ENCODE peak calls at places on chromosomes 7 and 10, in six cellular contexts. One of them, this sample, is unnamed.
A peak's percentile ranks its signal among the peaks of the same experiment; 100 is the strongest.

GRCh38 chr7:98276241-98276761 is 5.2 kb upstream of the BRI3 start:
- DNase-seq in IMR-90: peak; percentile 67
- DNase-seq in neuronal stem cell: no peak
- DNase-seq in trophoblast cell: no peak
- DNase-seq in H1: no peak
- DNase-seq in mesenchymal stem cell: peak; percentile 59
- DNase-seq in this sample: no peak

GRCh38 chr7:129607471-129608120 is 3.9 kb upstream of the NRF1 start:
- DNase-seq in IMR-90: no peak
- DNase-seq in neuronal stem cell: no peak
- DNase-seq in trophoblast cell: peak; percentile 84
- DNase-seq in H1: peak; percentile 78
- DNase-seq in mesenchymal stem cell: peak; percentile 32
- DNase-seq in this sample: peak; percentile 58

GRCh38 chr7:51007708-51008505 is 225.2 kb upstream of the GRB10 start:
- DNase-seq in IMR-90: no peak
- DNase-seq in neuronal stem cell: no peak
- DNase-seq in trophoblast cell: no peak
- DNase-seq in H1: peak; percentile 34
- DNase-seq in mesenchymal stem cell: no peak
- DNase-seq in this sample: no peak

GRCh38 chr7:89021741-89022140 is 226.2 kb upstream of the TEX47 start:
- DNase-seq in IMR-90: no peak
- DNase-seq in neuronal stem cell: no peak
- DNase-seq in trophoblast cell: no peak
- DNase-seq in H1: no peak
- DNase-seq in mesenchymal stem cell: no peak
- DNase-seq in this sample: no peak

GRCh38 chr10:100998183-100998990 is 1.2 kb upstream of the LZTS2 start:
- DNase-seq in IMR-90: peak; percentile 81
- DNase-seq in neuronal stem cell: no peak
- DNase-seq in trophoblast cell: peak; percentile 71
- DNase-seq in H1: peak; percentile 80
- DNase-seq in mesenchymal stem cell: peak; percentile 92
- DNase-seq in this sample: peak; percentile 80

GRCh38 chr7:137328389-137329120 is 15.0 kb downstream of the PTN start:
- DNase-seq in IMR-90: peak; percentile 53
- DNase-seq in neuronal stem cell: no peak
- DNase-seq in trophoblast cell: peak; percentile 54
- DNase-seq in H1: no peak
- DNase-seq in mesenchymal stem cell: peak; percentile 14
- DNase-seq in this sample: no peak

GRCh38 chr10:71596759-71597158 is 122.8 kb downstream of the C10orf105 start:
- DNase-seq in IMR-90: no peak
- DNase-seq in neuronal stem cell: no peak
- DNase-seq in trophoblast cell: no peak
- DNase-seq in H1: no peak
- DNase-seq in mesenchymal stem cell: no peak
- DNase-seq in this sample: no peak

GRCh38 chr10:71241114-71241898 is 28.9 kb downstream of the UNC5B start:
- DNase-seq in IMR-90: peak; percentile 50
- DNase-seq in neuronal stem cell: no peak
- DNase-seq in trophoblast cell: no peak
- DNase-seq in H1: no peak
- DNase-seq in mesenchymal stem cell: peak; percentile 74
- DNase-seq in this sample: no peak

GRCh38 chr10:75429159-75429827 is 2.1 kb upstream of the LRMDA start:
- DNase-seq in IMR-90: no peak
- DNase-seq in neuronal stem cell: no peak
- DNase-seq in trophoblast cell: no peak
- DNase-seq in H1: no peak
- DNase-seq in mesenchymal stem cell: no peak
- DNase-seq in this sample: no peak

GRCh38 chr7:38021892-38022291 is 101.5 kb downstream of the EPDR1 start:
- DNase-seq in IMR-90: no peak
- DNase-seq in neuronal stem cell: no peak
- DNase-seq in trophoblast cell: no peak
- DNase-seq in H1: no peak
- DNase-seq in mesenchymal stem cell: no peak
- DNase-seq in this sample: no peak

GRCh38 chr10:49414496-49414895 is 18.6 kb upstream of the DRGX start:
- DNase-seq in IMR-90: no peak
- DNase-seq in neuronal stem cell: no peak
- DNase-seq in trophoblast cell: no peak
- DNase-seq in H1: no peak
- DNase-seq in mesenchymal stem cell: no peak
- DNase-seq in this sample: no peak
- H4K91ac ChIP-seq in IMR-90: no peak overlapping the region
- H4K91ac ChIP-seq in neuronal stem cell: no peak overlapping the region
- H4K91ac ChIP-seq in trophoblast cell: no peak overlapping the region
- H4K91ac ChIP-seq in H1: no peak overlapping the region
- H4K91ac ChIP-seq in mesenchymal stem cell: no peak overlapping the region
- H4K91ac ChIP-seq in this sample: no peak overlapping the region

GRCh38 chr7:133021196-133021595 is 60.7 kb downstream of the CHCHD3 start:
- DNase-seq in IMR-90: no peak
- DNase-seq in neuronal stem cell: no peak
- DNase-seq in trophoblast cell: no peak
- DNase-seq in H1: no peak
- DNase-seq in mesenchymal stem cell: no peak
- DNase-seq in this sample: no peak

GRCh38 chr7:133019590-133019989 is 62.3 kb downstream of the CHCHD3 start:
- DNase-seq in IMR-90: no peak
- DNase-seq in neuronal stem cell: no peak
- DNase-seq in trophoblast cell: no peak
- DNase-seq in H1: no peak
- DNase-seq in mesenchymal stem cell: no peak
- DNase-seq in this sample: no peak

GRCh38 chr7:133016629-133017028 is 65.3 kb downstream of the CHCHD3 start:
- DNase-seq in IMR-90: no peak
- DNase-seq in neuronal stem cell: no peak
- DNase-seq in trophoblast cell: no peak
- DNase-seq in H1: no peak
- DNase-seq in mesenchymal stem cell: no peak
- DNase-seq in this sample: no peak

GRCh38 chr7:133023370-133024075 is 58.4 kb downstream of the CHCHD3 start:
- DNase-seq in IMR-90: no peak
- DNase-seq in neuronal stem cell: no peak
- DNase-seq in trophoblast cell: no peak
- DNase-seq in H1: no peak
- DNase-seq in mesenchymal stem cell: no peak
- DNase-seq in this sample: no peak

DNA sequence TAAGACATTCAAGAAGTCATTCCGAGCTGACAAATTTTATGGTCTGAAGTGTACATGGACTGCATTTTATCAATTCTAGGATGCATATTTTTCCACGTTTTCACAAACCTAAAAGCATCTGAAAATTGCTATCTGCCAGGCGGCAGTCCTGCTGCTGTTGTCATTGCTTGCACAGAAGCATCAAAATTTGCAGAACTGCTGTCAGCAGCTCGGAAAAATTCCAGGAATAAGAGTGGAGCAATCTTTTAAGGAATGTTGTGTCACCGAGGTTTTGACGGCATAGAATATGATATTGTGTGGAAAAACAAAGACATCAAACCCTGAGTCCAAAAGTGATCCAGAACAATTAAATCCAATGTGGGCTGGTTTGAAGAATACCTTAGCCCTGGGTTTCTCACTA is 61.4 kb downstream of the CHCHD3 start:
- DNase-seq in IMR-90: no peak
- DNase-seq in neuronal stem cell: no peak
- DNase-seq in trophoblast cell: peak; percentile 93
- DNase-seq in H1: no peak
- DNase-seq in mesenchymal stem cell: no peak
- DNase-seq in this sample: no peak
- H2BK120ac ChIP-seq in IMR-90: no peak overlapping the region
- H2BK120ac ChIP-seq in neuronal stem cell: no peak overlapping the region
- H2BK120ac ChIP-seq in trophoblast cell: no peak overlapping the region
- H2BK120ac ChIP-seq in H1: no peak overlapping the region
- H2BK120ac ChIP-seq in mesenchymal stem cell: no peak overlapping the region
- H2BK120ac ChIP-seq in this sample: no peak overlapping the region

DNA sequence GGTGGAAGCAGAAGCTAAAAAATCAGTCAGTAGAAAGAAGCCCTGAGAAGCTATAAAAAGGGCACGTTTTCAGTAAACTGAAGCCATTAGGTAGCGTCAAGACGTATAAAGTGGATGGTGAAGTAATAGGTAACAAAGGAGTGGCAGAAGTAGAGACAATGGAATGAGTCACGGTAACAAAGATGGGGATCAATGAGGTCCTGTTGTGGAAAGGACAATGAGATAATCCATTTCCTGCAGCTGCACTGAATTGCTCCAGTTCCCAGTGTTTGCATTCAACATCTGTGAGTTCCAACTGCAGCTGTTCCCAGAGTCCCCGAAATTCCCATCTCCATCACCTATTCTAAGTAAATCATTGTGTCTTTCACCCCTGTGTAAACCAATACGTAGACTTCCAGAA is 4.8 kb upstream of the HYCC1 start:
- DNase-seq in IMR-90: peak; percentile 36
- DNase-seq in neuronal stem cell: peak; percentile 12
- DNase-seq in trophoblast cell: no peak
- DNase-seq in H1: no peak
- DNase-seq in mesenchymal stem cell: no peak
- DNase-seq in this sample: no peak
- H2AFZ ChIP-seq in IMR-90: no peak overlapping the region
- H2AFZ ChIP-seq in neuronal stem cell: peak overlapping the region; percentile 63
- H2AFZ ChIP-seq in trophoblast cell: no peak overlapping the region
- H2AFZ ChIP-seq in H1: peak overlapping the region; percentile 59
- H2AFZ ChIP-seq in mesenchymal stem cell: no peak overlapping the region
- H2AFZ ChIP-seq in this sample: no peak overlapping the region

DNA sequence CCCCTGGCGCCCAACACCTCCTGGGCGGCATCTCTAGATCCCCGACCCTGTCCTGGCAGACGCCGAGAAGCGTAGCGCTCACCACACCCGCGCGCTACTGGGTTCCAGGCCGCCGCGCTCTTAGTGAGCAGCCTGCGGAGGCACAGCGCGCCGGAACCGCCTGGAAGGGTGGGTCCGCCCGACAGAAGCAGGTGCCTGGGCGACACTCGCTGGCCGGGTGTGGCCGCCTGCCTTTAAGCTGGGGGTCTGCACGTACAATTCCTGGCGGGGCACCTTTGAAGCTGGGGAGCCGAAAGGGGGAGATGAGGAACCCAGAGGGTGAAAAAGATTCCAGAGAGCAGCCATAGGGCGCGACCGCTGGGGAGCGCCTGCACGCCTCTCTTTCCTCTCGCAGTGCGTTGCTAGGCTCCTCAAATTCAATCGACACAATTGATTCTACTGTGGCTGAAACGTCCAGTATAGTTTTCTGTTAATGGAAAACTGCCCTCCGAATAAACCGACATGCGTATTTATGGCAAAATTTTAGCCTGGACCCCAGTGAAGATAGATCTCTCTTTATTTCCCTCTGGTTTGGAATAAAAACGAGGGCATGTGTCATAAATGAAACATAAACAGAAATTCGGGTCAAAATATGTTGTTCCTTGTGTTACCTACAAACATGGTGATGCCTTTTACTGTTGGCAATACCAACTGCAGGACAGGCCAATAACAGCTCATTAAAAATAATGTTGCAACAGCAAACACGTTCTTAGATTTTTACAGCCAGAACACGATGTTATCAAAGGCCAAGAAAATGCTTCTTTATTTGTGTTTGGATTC is 4.6 kb downstream of the HMX3 start:
- DNase-seq in IMR-90: no peak
- DNase-seq in neuronal stem cell: no peak
- DNase-seq in trophoblast cell: no peak
- DNase-seq in H1: peak; percentile 78
- DNase-seq in mesenchymal stem cell: no peak
- DNase-seq in this sample: no peak
- H4K91ac ChIP-seq in IMR-90: no peak overlapping the region
- H4K91ac ChIP-seq in neuronal stem cell: no peak overlapping the region
- H4K91ac ChIP-seq in trophoblast cell: no peak overlapping the region
- H4K91ac ChIP-seq in H1: no peak overlapping the region
- H4K91ac ChIP-seq in mesenchymal stem cell: no peak overlapping the region
- H4K91ac ChIP-seq in this sample: no peak overlapping the region

GRCh38 chr7:13508586-13508985 is 480.9 kb downstream of the ETV1 start:
- DNase-seq in IMR-90: no peak
- DNase-seq in neuronal stem cell: peak; percentile 12
- DNase-seq in trophoblast cell: no peak
- DNase-seq in H1: no peak
- DNase-seq in mesenchymal stem cell: peak; percentile 10
- DNase-seq in this sample: no peak
- H2BK120ac ChIP-seq in IMR-90: no peak overlapping the region
- H2BK120ac ChIP-seq in neuronal stem cell: no peak overlapping the region
- H2BK120ac ChIP-seq in trophoblast cell: no peak overlapping the region
- H2BK120ac ChIP-seq in H1: no peak overlapping the region
- H2BK120ac ChIP-seq in mesenchymal stem cell: no peak overlapping the region
- H2BK120ac ChIP-seq in this sample: no peak overlapping the region

GRCh38 chr10:8042864-8043568 is 11.5 kb upstream of the GATA3 start:
- DNase-seq in IMR-90: no peak
- DNase-seq in neuronal stem cell: peak; percentile 14
- DNase-seq in trophoblast cell: no peak
- DNase-seq in H1: peak; percentile 66
- DNase-seq in mesenchymal stem cell: no peak
- DNase-seq in this sample: peak; percentile 49
- H2AFZ ChIP-seq in IMR-90: no peak overlapping the region
- H2AFZ ChIP-seq in neuronal stem cell: peak overlapping the region; percentile 55
- H2AFZ ChIP-seq in trophoblast cell: peak overlapping the region; percentile 18
- H2AFZ ChIP-seq in H1: no peak overlapping the region
- H2AFZ ChIP-seq in mesenchymal stem cell: no peak overlapping the region
- H2AFZ ChIP-seq in this sample: no peak overlapping the region